ENCODE peak calls at places on chromosomes 12 and 14, in seven cellular contexts. O, U, N, K, P, H and Y are unnamed samples.

GRCh38 chr14:28298156-28298555 is 468.4 kb upstream of the FOXG1 start:
- DNase-seq in O (no peak), U (no peak), N (no peak), K (no peak), P (no peak), H (no peak), Y (no peak)

GRCh38 chr12:113639474-113639873 is 167.8 kb upstream of the LHX5 start:
- DNase-seq in O (no peak), U (no peak), N (no peak), K (no peak), P (no peak), H (no peak), Y (no peak)

GRCh38 chr14:97107070-97107469 is 309.9 kb downstream of the VRK1 start:
- DNase-seq in O (no peak), U (no peak), N (no peak), K (no peak), P (no peak), H (no peak), Y (no peak)

GRCh38 chr12:60398547-60398946 is 802.7 kb downstream of the SLC16A7 start:
- DNase-seq in O (no peak), U (no peak), N (no peak), K (no peak), P (no peak), H (no peak), Y (no peak)

GRCh38 chr14:21748869-21749303 is 75.3 kb upstream of the OR4E1 start:
- DNase-seq in O (peak), U (peak), N (peak), K (peak), P (peak), H (peak), Y (peak)

GRCh38 chr14:64758025-64758521 is 53.8 kb downstream of the PLEKHG3 start:
- DNase-seq in O (no peak), U (no peak), N (no peak), K (peak), P (no peak), H (peak), Y (no peak)

GRCh38 chr14:58805057-58805456 is 167.3 kb downstream of the DACT1 start:
- DNase-seq in O (no peak), U (peak), N (no peak), K (no peak), P (no peak), H (no peak), Y (peak)

GRCh38 chr14:78448483-78449094 is 278.4 kb downstream of the NRXN3 start:
- DNase-seq in O (peak), U (peak), N (peak), K (no peak), P (peak), H (no peak), Y (peak)

GRCh38 chr12:121520119-121520518 is 60.7 kb downstream of the KDM2B start:
- DNase-seq in O (no peak), U (no peak), N (no peak), K (no peak), P (no peak), H (no peak), Y (no peak)

GRCh38 chr12:93825926-93826599 is 148.9 kb downstream of the CRADD start:
- DNase-seq in O (no peak), U (no peak), N (no peak), K (no peak), P (no peak), H (no peak), Y (no peak)

GRCh38 chr14:82447586-82447985 is 913.9 kb upstream of the SEL1L start:
- DNase-seq in O (no peak), U (no peak), N (no peak), K (no peak), P (no peak), H (no peak), Y (no peak)

GRCh38 chr14:50813544-50813863 is 17.5 kb downstream of the NIN start:
- DNase-seq in O (no peak), U (no peak), N (peak), K (no peak), P (no peak), H (no peak), Y (no peak)

GRCh38 chr14:75499084-75499875 is 23.0 kb upstream of the BATF start:
- DNase-seq in O (no peak), U (no peak), N (no peak), K (no peak), P (no peak), H (no peak), Y (no peak)

GRCh38 chr14:69547701-69548348 is 26.8 kb downstream of the CCDC177 start:
- DNase-seq in O (no peak), U (peak), N (peak), K (no peak), P (no peak), H (no peak), Y (peak)

GRCh38 chr12:110249105-110249504 is 31.9 kb upstream of the ATP2A2 start:
- DNase-seq in O (no peak), U (no peak), N (no peak), K (no peak), P (no peak), H (no peak), Y (no peak)

GRCh38 chr12:104154286-104154685 is 16.3 kb upstream of the NFYB start:
- DNase-seq in O (no peak), U (no peak), N (no peak), K (no peak), P (no peak), H (no peak), Y (no peak)

GRCh38 chr14:102314242-102315011 is 5.1 kb upstream of the ZNF839 start:
- DNase-seq in O (peak), U (peak), N (peak), K (peak), P (peak), H (peak), Y (peak)

GRCh38 chr12:132789099-132789471 is 27.5 kb upstream of the ANKLE2 start:
- DNase-seq in O (no peak), U (no peak), N (no peak), K (no peak), P (no peak), H (no peak), Y (no peak)

GRCh38 chr12:49018282-49019119 is at the start of gene PRKAG1:
- DNase-seq in O (peak), U (peak), N (peak), K (peak), P (peak), H (peak), Y (peak)

GRCh38 chr12:91460457-91460856 is 277.8 kb upstream of the DCN start:
- DNase-seq in O (no peak), U (no peak), N (no peak), K (no peak), P (peak), H (no peak), Y (no peak)

GRCh38 chr14:100866666-100867630 is 36.6 kb downstream of the RTL1 start:
- DNase-seq in O (no peak), U (no peak), N (no peak), K (peak), P (no peak), H (no peak), Y (peak)

GRCh38 chr12:111180830-111181726 is 187.8 kb downstream of the PHETA1 start:
- DNase-seq in O (peak), U (peak), N (no peak), K (no peak), P (no peak), H (no peak), Y (peak)

GRCh38 chr12:65637774-65638173 is 186.5 kb upstream of the HMGA2 start:
- DNase-seq in O (no peak), U (no peak), N (no peak), K (no peak), P (no peak), H (no peak), Y (no peak)